ENCODE peak calls at places on chromosomes 13 and 19, in four cellular contexts. Q is fibroblast of lung, H is IMR-90, B is neural progenitor cell. D is an unnamed sample. For H3K36me3, the result is how much of the 10 kb centered on the place peaks cover.

GRCh38 chr13:51230473-51231105 is 8.4 kb downstream of the FAM124A start:
- DNase-seq in Q (peak), H (peak), B (no peak), D (no peak)

GRCh38 chr19:3149526-3150505 is 14.0 kb downstream of the GNA15 start:
- DNase-seq in Q (no peak), H (no peak), B (peak), D (no peak)

GRCh38 chr13:109389456-109389855 is 396.9 kb downstream of the IRS2 start:
- DNase-seq in Q (no peak), H (peak), B (no peak), D (no peak)

GRCh38 chr19:45103200-45103624 is 10.2 kb downstream of the PPP1R37 start:
- DNase-seq in Q (peak), H (no peak), B (no peak), D (peak)

GRCh38 chr19:20359933-20360720 is 193.1 kb downstream of the ZNF486 start:
- DNase-seq in Q (no peak), H (no peak), B (peak), D (peak)

GRCh38 chr19:47427241-47428176 is 8.2 kb upstream of the MEIS3 start:
- DNase-seq in Q (peak), H (peak), B (peak), D (peak)

GRCh38 chr13:69565334-69565733 is 542.3 kb upstream of the ATXN8OS start:
- DNase-seq in Q (peak), H (no peak), B (peak), D (no peak)

GRCh38 chr13:60838581-60838980 is 441.6 kb downstream of the TDRD3 start:
- DNase-seq in Q (no peak), H (no peak), B (no peak), D (no peak)

GRCh38 chr19:50649433-50650391 is at the start of gene C19orf81:
- DNase-seq in Q (no peak), H (peak), B (peak), D (no peak)

GRCh38 chr13:77056382-77056781 is 29.4 kb upstream of the FBXL3 start:
- DNase-seq in Q (no peak), H (no peak), B (no peak), D (no peak)

GRCh38 chr13:48126944-48127814 is 32.3 kb upstream of the MED4 start:
- DNase-seq in Q (peak), H (peak), B (peak), D (peak)

GRCh38 chr19:53004242-53004641 is 9.5 kb upstream of the ERVV-1 start:
- DNase-seq in Q (no peak), H (no peak), B (no peak), D (no peak)

GRCh38 chr13:84651288-84651687 is 769.0 kb upstream of the SLITRK1 start:
- DNase-seq in Q (peak), H (peak), B (no peak), D (no peak)

GRCh38 chr19:51702754-51703654 is 9.9 kb downstream of the SPACA6 start:
- DNase-seq in Q (no peak), H (no peak), B (peak), D (no peak)

GRCh38 chr19:17831419-17831888 is 10.1 kb upstream of the INSL3 start:
- DNase-seq in Q (no peak), H (no peak), B (peak), D (no peak)

GRCh38 chr19:15396436-15396835 is 16.8 kb upstream of the AKAP8 start:
- DNase-seq in Q (no peak), H (no peak), B (no peak), D (no peak)

GRCh38 chr19:1081301-1082164 is 13.6 kb downstream of the POLR2E start:
- DNase-seq in Q (no peak), H (no peak), B (peak), D (no peak)

GRCh38 chr13:75938811-75939525 is 302.8 kb downstream of the LMO7 start:
- DNase-seq in Q (peak), H (peak), B (no peak), D (no peak)

GRCh38 chr13:43846496-43846895 is 33.0 kb downstream of the CCDC122 start:
- DNase-seq in Q (peak), H (peak), B (no peak), D (no peak)

GRCh38 chr19:46546194-46546896 is 50.7 kb upstream of the PNMA8B start:
- DNase-seq in Q (peak), H (peak), B (peak), D (peak)

GRCh38 chr19:18368504-18369222 is 17.3 kb upstream of the GDF15 start:
- DNase-seq in Q (no peak), H (no peak), B (peak), D (no peak)

DNA sequence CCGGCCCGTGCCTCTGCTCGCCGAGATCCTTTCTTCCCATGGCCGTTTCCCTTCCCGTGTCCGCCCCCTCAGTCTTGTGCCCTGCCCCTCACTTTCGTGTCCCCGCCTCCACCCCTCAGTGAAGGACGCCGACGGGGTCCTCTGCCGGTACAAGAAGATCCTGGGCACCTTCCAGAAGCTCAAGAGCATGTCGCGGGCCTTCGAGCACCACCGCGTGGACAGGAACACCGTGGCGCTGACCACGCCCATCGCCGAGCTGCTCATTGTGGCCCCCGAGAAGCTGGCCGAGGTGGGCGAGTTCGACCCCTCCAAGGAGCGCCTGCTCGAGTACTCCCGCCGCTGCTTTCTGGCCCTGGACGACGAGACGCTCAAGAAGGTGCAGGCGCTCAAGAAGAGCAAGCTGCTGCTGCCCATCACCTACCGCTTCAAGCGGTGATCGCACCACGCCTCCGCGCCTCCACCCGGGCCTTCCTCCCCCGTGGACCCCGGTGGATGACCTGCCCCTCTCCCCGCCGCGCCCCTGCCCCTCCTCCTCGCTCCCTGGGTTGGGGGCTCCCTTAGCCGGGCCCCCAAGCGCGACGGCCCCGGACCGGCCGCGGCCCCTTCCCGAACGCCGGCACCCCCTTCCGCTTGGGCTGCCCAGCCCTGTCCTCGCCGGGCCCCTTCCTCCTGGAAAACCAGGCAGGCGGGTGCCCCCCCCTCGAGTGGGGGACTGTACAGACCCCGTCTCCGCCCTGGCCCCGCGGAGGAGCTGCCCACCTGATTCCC is 2.3 kb upstream of the U2AF2 start:
- DNase-seq in Q (no peak), H (no peak), B (no peak), D (no peak)
- H3K9ac ChIP-seq in Q (no peak), H (no peak), B (no peak), D (peak)

DNA sequence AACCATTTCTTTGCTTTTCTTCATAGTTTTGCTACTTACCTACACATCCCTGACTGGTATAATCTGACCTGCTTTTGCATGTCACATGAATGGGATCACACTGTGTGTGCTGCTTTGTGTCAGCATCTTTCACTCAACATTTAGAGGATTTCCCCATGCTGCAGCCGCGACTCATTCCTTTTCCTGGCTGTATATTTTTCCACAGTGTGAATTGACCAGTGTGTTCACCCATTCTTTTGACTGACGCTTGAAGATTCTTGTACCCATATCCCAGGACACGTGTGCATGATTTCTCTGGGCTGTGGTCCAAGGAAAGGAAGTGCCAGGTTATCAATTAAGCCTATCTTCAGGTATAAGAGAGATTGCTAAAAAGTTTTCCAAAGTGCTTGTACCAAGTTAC is 118.4 kb downstream of the DPF1 start:
- DNase-seq in Q (no peak), H (no peak), B (no peak), D (no peak)
- H3K36me3 ChIP-seq in Q (under half), H (under half), B (under half), D (under half)

GRCh38 chr19:58500242-58500641 is 11.6 kb downstream of the SLC27A5 start:
- DNase-seq in Q (no peak), H (no peak), B (no peak), D (no peak)
- H3K4me2 ChIP-seq in Q (peak), H (peak), B (peak), D (peak)

DNA sequence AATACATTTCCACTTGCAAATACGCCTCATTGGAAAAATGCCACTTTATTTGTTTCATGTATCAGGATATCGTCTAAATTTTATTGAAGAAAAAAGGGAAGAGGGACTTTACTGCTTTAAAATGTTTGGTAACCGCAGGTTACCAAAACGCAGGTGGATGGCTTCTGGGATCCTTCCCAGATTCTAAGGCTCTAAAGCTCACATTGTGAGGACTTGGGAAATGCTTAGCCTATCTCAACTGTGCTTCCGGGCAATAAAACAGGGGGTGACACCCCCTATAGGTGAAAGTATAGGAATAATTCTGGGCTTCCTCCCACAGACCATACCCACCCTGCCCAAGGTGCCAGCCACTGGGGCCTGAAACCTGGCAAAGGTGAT is 73.2 kb upstream of the IPO5 start:
- DNase-seq in Q (no peak), H (no peak), B (no peak), D (no peak)
- H3K9ac ChIP-seq in Q (no peak), H (no peak), B (no peak), D (no peak)

GRCh38 chr19:11944656-11945055 is 19.7 kb downstream of the ZNF700 start:
- DNase-seq in Q (no peak), H (no peak), B (no peak), D (no peak)
- H3K36me3 ChIP-seq in Q (under half), H (under half), B (under half), D (half or more)

GRCh38 chr19:4909897-4910593 is 744 bp downstream of the UHRF1 start:
- DNase-seq in Q (peak), H (peak), B (peak), D (peak)

GRCh38 chr19:4906963-4907362 is 2.3 kb upstream of the UHRF1 start:
- DNase-seq in Q (no peak), H (no peak), B (no peak), D (no peak)

GRCh38 chr19:4909172-4909896 is at the start of gene UHRF1:
- DNase-seq in Q (no peak), H (no peak), B (peak), D (peak)

GRCh38 chr19:4908781-4909171 is 525 bp upstream of the UHRF1 start:
- DNase-seq in Q (no peak), H (no peak), B (no peak), D (no peak)

DNA sequence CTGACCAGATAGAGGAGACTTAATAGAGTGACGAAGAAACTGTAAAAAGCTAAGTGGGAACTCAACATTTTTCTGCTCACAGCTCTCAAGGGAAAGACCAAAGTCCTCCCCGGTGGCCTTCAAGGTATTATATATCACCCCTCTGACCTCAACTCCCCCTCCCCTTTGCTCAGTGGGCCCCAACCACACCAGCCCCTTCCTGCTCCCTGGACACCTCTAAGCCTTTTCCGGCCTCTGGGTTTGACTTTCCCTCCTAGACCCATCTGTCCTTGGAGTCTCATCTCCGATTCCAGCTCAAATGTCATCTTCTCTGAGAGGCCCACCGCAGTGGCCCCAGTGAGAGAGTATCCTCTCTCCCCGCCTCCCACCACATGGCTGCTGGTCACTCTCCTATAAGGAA is 990 bp upstream of the UHRF1 start:
- DNase-seq in Q (no peak), H (no peak), B (no peak), D (no peak)
- H3K4me2 ChIP-seq in Q (no peak), H (no peak), B (peak), D (no peak)

GRCh38 chr19:38692458-38693379 is 45.3 kb downstream of the ACTN4 start:
- DNase-seq in Q (no peak), H (no peak), B (peak), D (no peak)
- H3K9ac ChIP-seq in Q (peak), H (peak), B (peak), D (no peak)

DNA sequence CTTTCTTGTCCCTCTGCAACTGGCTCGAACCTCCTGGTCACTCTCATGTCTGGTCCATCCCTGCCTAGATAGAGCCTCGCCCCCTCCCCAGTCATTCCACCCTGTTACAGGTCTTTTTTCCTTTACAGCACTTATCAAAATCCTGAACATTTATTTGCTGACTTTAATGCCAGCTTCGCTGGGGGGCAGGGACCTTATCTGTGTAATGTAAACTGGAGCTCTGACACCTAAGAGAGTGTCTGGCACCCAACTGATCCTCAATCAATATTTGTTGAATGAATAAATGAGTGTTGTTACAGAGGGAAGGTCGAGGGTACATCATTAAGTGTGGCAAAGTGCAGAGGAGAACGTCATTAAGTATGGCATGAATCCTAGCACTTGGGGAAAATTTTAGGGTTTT is 16.7 kb downstream of the FAAP24 start:
- DNase-seq in Q (no peak), H (no peak), B (no peak), D (no peak)
- H3K36me3 ChIP-seq in Q (under half), H (under half), B (under half), D (under half)

DNA sequence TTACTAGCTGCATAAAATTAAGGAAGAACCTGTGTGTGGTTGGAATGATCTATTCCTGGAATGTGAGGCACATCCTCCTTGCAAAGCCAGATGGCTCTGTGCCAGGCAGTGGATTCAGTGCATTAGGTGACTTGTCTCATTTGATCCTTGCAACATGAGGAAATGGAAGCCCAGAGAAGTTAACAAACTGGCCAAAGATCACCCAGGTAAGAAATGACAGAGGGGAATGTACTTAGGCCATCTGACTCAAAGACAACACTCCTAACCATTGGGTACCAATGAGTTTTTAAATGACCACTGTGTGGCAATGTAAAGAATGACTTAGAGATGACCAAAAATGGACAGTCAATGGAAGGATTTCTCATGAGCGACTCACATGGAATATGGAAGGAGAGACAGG is 114.2 kb upstream of the RXFP2 start:
- DNase-seq in Q (no peak), H (no peak), B (no peak), D (no peak)
- H3K4me2 ChIP-seq in Q (no peak), H (no peak), B (no peak), D (no peak)

GRCh38 chr13:99978781-99979452 is 2.7 kb upstream of the ZIC2 start:
- DNase-seq in Q (no peak), H (no peak), B (peak), D (no peak)
- H3K9ac ChIP-seq in Q (no peak), H (no peak), B (peak), D (peak)

D was measured in DND-41.